ENCODE peak calls at places on chromosomes 11 and 22, in nine cellular contexts. R is memory B cell, B is ascending aorta, A is NCI-H187 treated with DMSO at 0.1 percent for 48 hours, O is EL, X is G401, L is COR-L47, Z is NCI-H1048, C is HFFc6. J is an unnamed sample.

GRCh38 chr22:49979587-49980264 is 19.2 kb downstream of the PIM3 start:
- DNase-seq in A (no peak), X (no peak), R (no peak), Z (no peak), C (peak; percentile 31), L (no peak), O (peak; percentile 54), B (no peak), J (peak; percentile 62)

GRCh38 chr22:24416095-24416494 is 11.3 kb upstream of the ADORA2A start:
- DNase-seq in A (no peak), X (no peak), Z (no peak), L (no peak), C (no peak), B (no peak), O (no peak), R (no peak), J (no peak)

GRCh38 chr11:73384871-73385692 is 8.9 kb downstream of the RELT start:
- DNase-seq in O (peak; percentile 18), Z (no peak), L (no peak), C (no peak), A (no peak), X (no peak), B (no peak), R (peak; percentile 82), J (no peak)

GRCh38 chr22:22748297-22748743 is 103.9 kb downstream of the GGTLC2 start:
- DNase-seq in X (peak; percentile 72), A (no peak), C (peak; percentile 43), B (no peak), O (peak; percentile 45), Z (no peak), R (no peak), L (no peak), J (peak; percentile 47)

GRCh38 chr11:95074806-95075563 is 8.3 kb downstream of the SRSF8 start:
- DNase-seq in O (no peak), R (no peak), A (no peak), Z (no peak), B (no peak), L (peak; percentile 29), C (no peak), X (no peak), J (no peak)

GRCh38 chr11:14774738-14775137 is 117.3 kb downstream of the CYP2R1 start:
- DNase-seq in O (no peak), B (no peak), R (no peak), A (no peak), X (no peak), L (no peak), Z (no peak), C (no peak), J (no peak)

GRCh38 chr11:19079643-19080440 is 19.3 kb upstream of the MRGPRX2 start:
- DNase-seq in O (peak; percentile 96), X (no peak), A (no peak), R (no peak), C (peak; percentile 93), L (no peak), Z (no peak), B (no peak), J (peak; percentile 57)

GRCh38 chr22:32265882-32266767 is 11.0 kb upstream of the SLC5A4 start:
- DNase-seq in R (peak; percentile 23), X (peak; percentile 58), L (peak; percentile 78), B (no peak), Z (peak; percentile 30), C (peak; percentile 47), O (peak; percentile 78), A (no peak), J (peak; percentile 70)

GRCh38 chr11:68684385-68685356 is at the start of gene GAL:
- DNase-seq in R (no peak), B (no peak), X (no peak), L (no peak), A (no peak), C (no peak), Z (no peak), O (no peak), J (peak; percentile 75)

GRCh38 chr22:21823740-21824438 is 43.6 kb downstream of the MAPK1 start:
- DNase-seq in O (peak; percentile 67), C (peak; percentile 55), R (no peak), B (no peak), L (no peak), Z (no peak), X (no peak), A (no peak), J (no peak)

GRCh38 chr22:49321477-49322055 is 506.1 kb downstream of the BRD1 start:
- DNase-seq in O (no peak), L (no peak), X (peak; percentile 76), B (no peak), Z (no peak), C (no peak), A (no peak), R (no peak), J (no peak)

GRCh38 chr11:86205415-86206268 is 38.9 kb upstream of the EED start:
- DNase-seq in O (no peak), L (peak; percentile 7), R (no peak), X (no peak), C (no peak), A (no peak), Z (no peak), B (no peak), J (no peak)